ENCODE peak calls at places on chromosome 10, in eight cellular contexts. J is GM12878, F is NB4, S is GM12891, G is stomach, O is right lobe of liver, H is IMR-90, W is lower leg skin. D is an unnamed sample.

GRCh38 chr10:26790596-26790995 is 70.2 kb downstream of the ABI1 start:
- DNase-seq in J (no peak), F (no peak), G (no peak), S (no peak), H (peak), O (no peak), W (no peak), D (no peak)

GRCh38 chr10:75632750-75633462 is 201.5 kb downstream of the LRMDA start:
- DNase-seq in O (no peak), J (no peak), G (no peak), F (peak), H (no peak), W (no peak), S (no peak), D (no peak)

GRCh38 chr10:132143162-132143561 is 43.6 kb upstream of the DPYSL4 start:
- DNase-seq in S (no peak), J (no peak), O (no peak), W (no peak), F (no peak), G (no peak), H (no peak), D (no peak)

GRCh38 chr10:27695088-27695487 is 50.5 kb downstream of the MKX start:
- DNase-seq in W (no peak), G (no peak), J (no peak), F (no peak), O (no peak), S (no peak), H (no peak), D (no peak)

GRCh38 chr10:49361178-49361554 is 34.7 kb downstream of the DRGX start:
- DNase-seq in O (no peak), H (no peak), G (no peak), W (no peak), J (no peak), S (no peak), F (no peak), D (no peak)

GRCh38 chr10:131212763-131213325 is 98.7 kb downstream of the TCERG1L start:
- DNase-seq in W (no peak), F (no peak), S (no peak), G (peak), H (no peak), O (no peak), J (no peak), D (no peak)

GRCh38 chr10:29397221-29397620 is 108.4 kb downstream of the LYZL1 start:
- DNase-seq in W (no peak), H (no peak), S (no peak), O (no peak), F (no peak), J (no peak), G (no peak), D (no peak)

GRCh38 chr10:133388265-133388972 is 5.5 kb upstream of the MTG1 start:
- DNase-seq in H (no peak), J (peak), S (no peak), O (peak), G (peak), W (no peak), F (peak), D (no peak)

GRCh38 chr10:46283217-46283944 is 3.4 kb upstream of the ANTXRL start:
- DNase-seq in F (no peak), S (no peak), W (no peak), O (no peak), G (peak), J (no peak), H (no peak), D (no peak)

GRCh38 chr10:88759366-88760101 is at the start of gene LIPN:
- DNase-seq in H (no peak), F (peak), W (peak), G (no peak), J (no peak), S (no peak), O (no peak), D (peak)

GRCh38 chr10:31129261-31129660 is 97.6 kb upstream of the ZNF438 start:
- DNase-seq in W (no peak), G (no peak), H (peak), O (no peak), S (no peak), J (no peak), F (peak), D (no peak)

GRCh38 chr10:53395449-53395848 is 622.9 kb upstream of the MBL2 start:
- DNase-seq in S (no peak), J (no peak), G (no peak), H (no peak), W (no peak), F (no peak), O (no peak), D (no peak)

GRCh38 chr10:126580873-126581647 is 89.4 kb downstream of the C10orf90 start:
- DNase-seq in F (no peak), H (no peak), J (no peak), G (no peak), O (no peak), W (no peak), S (no peak), D (no peak)

GRCh38 chr10:132113206-132113605 is 47.5 kb downstream of the JAKMIP3 start:
- DNase-seq in J (no peak), G (peak), H (no peak), F (no peak), O (no peak), S (no peak), W (no peak), D (no peak)

GRCh38 chr10:79050896-79051555 is 17.7 kb upstream of the ZMIZ1 start:
- DNase-seq in F (no peak), S (no peak), J (no peak), W (no peak), G (no peak), H (no peak), O (peak), D (no peak)

GRCh38 chr10:76127984-76128589 is 696.7 kb downstream of the LRMDA start:
- DNase-seq in F (no peak), W (no peak), G (no peak), J (no peak), O (peak), H (peak), S (no peak), D (no peak)

GRCh38 chr10:97875391-97875790 is 25.7 kb downstream of the GOLGA7B start:
- DNase-seq in H (no peak), W (peak), G (no peak), J (no peak), S (no peak), F (no peak), O (no peak), D (no peak)

GRCh38 chr10:65365878-65366277 is 1560.0 kb upstream of the LRRTM3 start:
- DNase-seq in G (no peak), W (no peak), O (no peak), H (no peak), S (no peak), J (no peak), F (no peak), D (no peak)

DNA sequence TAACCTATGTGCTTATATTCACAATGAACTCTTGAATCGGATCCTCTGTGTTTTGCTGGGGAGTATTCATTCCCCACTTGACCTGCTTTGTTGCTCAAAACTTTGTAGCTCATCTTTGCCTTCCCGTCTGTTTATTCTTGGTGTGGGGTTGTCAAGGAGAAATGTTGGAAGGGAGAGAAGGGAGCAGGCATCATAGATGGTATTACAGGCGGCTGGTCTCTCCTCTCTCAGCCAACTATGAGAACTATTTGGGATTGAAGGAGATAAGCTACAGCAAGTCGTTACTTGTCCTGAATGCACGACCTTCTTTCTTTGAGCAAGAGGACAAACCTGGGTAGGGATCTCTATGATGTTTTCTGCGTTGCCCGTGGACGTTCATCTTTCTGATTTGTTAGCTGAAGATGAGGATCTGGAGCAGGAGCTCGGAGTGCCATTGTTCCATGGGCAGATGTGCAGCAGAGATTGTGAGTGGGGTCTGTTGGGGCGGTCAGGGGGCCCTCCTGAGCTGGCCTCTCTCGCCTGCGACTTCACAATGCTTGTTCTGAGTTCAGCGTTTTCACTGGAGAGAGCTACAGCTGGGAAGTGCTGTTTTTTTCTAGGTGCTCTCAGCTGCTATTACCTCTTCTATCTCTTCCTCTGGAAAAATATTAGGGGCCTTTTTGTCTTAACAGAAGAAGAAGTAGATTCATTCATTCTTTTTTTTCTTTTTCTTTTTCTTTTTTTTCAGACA is 126.9 kb upstream of the KLF6 start:
- DNase-seq in S (no peak), O (no peak), H (peak), F (no peak), G (no peak), W (no peak), J (no peak), D (no peak)
- TF ChIP-seq POLR2A in S (no peak), O (no peak), H (no peak), F (no peak), G (no peak), W (no peak), J (no peak), D (no peak)

GRCh38 chr10:20105931-20106330 is 289.7 kb downstream of the PLXDC2 start:
- DNase-seq in O (no peak), W (no peak), H (peak), S (no peak), J (no peak), F (no peak), G (no peak), D (no peak)

GRCh38 chr10:20114179-20114578 is 297.9 kb downstream of the PLXDC2 start:
- DNase-seq in F (no peak), W (no peak), S (no peak), O (no peak), H (no peak), G (no peak), J (no peak), D (no peak)

GRCh38 chr10:20115929-20116328 is 299.7 kb downstream of the PLXDC2 start:
- DNase-seq in S (no peak), F (no peak), O (no peak), J (no peak), H (no peak), G (no peak), W (no peak), D (no peak)

GRCh38 chr10:20105236-20105635 is 289.0 kb downstream of the PLXDC2 start:
- DNase-seq in W (no peak), F (no peak), O (no peak), H (peak), S (no peak), J (no peak), G (no peak), D (no peak)

GRCh38 chr10:20110435-20111119 is 294.3 kb downstream of the PLXDC2 start:
- DNase-seq in J (no peak), G (no peak), W (no peak), F (no peak), O (no peak), S (no peak), H (no peak), D (no peak)
- TF ChIP-seq POLR2A in J (no peak), G (no peak), W (no peak), F (no peak), O (no peak), S (no peak), H (no peak), D (no peak)

GRCh38 chr10:91540714-91541113 is 92.2 kb downstream of the PPP1R3C start:
- DNase-seq in W (no peak), F (no peak), O (no peak), H (no peak), S (no peak), G (no peak), J (no peak), D (no peak)

GRCh38 chr10:91537614-91538383 is 95.1 kb downstream of the PPP1R3C start:
- DNase-seq in F (no peak), J (no peak), W (no peak), S (no peak), G (no peak), H (no peak), O (no peak), D (no peak)

GRCh38 chr10:91539930-91540329 is 92.9 kb downstream of the PPP1R3C start:
- DNase-seq in O (no peak), F (no peak), J (no peak), S (no peak), H (no peak), W (no peak), G (no peak), D (no peak)

GRCh38 chr10:91545817-91546216 is 87.1 kb downstream of the PPP1R3C start:
- DNase-seq in O (no peak), W (no peak), F (no peak), H (no peak), J (no peak), G (no peak), S (no peak), D (no peak)

DNA sequence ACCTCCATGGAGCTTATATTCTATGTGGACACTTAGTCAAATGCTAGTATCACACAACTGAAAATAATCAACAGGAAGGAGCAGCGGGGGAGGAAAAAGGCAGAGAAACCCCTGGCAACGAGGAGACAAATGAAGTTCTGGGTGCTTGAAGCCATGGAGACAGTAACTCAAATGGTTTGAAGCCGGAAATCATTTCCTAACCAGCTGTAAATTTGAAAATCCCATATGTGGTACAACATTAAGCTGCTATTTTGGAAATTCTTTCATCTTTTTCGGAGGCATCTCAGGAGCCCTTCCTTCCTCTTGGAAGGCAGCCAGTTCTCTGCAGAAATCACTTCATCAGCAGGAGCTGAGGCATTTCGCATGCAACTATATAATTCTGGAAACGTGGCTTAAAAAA is 91.4 kb downstream of the PPP1R3C start:
- DNase-seq in G (no peak), J (no peak), S (no peak), F (no peak), O (no peak), H (no peak), W (no peak), D (no peak)
- TF ChIP-seq POLR2A in G (no peak), J (no peak), S (no peak), F (no peak), O (no peak), H (no peak), W (no peak), D (no peak)

GRCh38 chr10:5478694-5479305 is 20.6 kb downstream of the CALML5 start:
- DNase-seq in O (no peak), W (no peak), G (no peak), J (no peak), H (no peak), F (no peak), S (no peak), D (no peak)

GRCh38 chr10:5477948-5478693 is 21.2 kb downstream of the CALML5 start:
- DNase-seq in J (no peak), H (no peak), F (no peak), O (no peak), G (no peak), W (no peak), S (no peak), D (no peak)

GRCh38 chr10:5481121-5481520 is 18.2 kb downstream of the CALML5 start:
- DNase-seq in H (no peak), G (no peak), J (no peak), W (no peak), O (no peak), S (no peak), F (no peak), D (no peak)

GRCh38 chr10:5480162-5480931 is 19.0 kb downstream of the CALML5 start:
- DNase-seq in S (no peak), W (no peak), J (no peak), G (no peak), F (no peak), H (no peak), O (no peak), D (no peak)

DNA sequence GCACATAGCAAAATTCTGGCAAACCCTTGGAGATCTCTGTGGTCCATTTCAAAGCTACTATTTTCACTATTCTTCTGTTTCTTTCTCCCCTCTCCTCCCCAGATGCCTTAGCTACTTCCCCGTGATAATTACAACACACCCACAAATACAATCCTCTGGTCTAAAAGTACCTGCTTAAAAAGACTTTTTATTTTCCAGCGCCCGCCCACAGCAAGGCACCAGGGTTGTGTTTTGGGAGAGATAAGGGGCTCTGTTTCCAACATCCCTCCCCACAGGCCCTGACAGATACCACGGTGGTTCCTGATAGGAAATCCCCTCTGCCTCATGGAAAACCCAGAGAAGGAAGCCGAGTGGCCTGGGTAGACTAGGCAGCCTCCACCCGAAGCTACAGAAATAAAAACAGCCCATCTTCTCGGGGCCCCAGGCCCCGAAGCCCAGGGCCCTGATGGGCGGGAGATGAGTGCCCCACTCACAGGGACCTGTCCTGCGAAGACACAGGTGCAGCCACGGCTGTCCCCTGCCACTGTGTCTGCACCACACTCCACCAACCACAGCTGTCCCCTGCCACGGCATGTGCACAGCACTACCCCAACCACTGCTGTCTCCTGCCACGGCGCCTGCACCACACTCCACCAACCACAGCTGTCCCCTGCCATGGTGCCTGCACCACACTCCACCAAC is 19.7 kb downstream of the CALML5 start:
- DNase-seq in H (no peak), J (no peak), S (no peak), O (no peak), W (no peak), F (no peak), G (no peak), D (no peak)
- TF ChIP-seq POLR2A in H (no peak), J (no peak), S (no peak), O (no peak), W (no peak), F (no peak), G (no peak), D (no peak)

DNA sequence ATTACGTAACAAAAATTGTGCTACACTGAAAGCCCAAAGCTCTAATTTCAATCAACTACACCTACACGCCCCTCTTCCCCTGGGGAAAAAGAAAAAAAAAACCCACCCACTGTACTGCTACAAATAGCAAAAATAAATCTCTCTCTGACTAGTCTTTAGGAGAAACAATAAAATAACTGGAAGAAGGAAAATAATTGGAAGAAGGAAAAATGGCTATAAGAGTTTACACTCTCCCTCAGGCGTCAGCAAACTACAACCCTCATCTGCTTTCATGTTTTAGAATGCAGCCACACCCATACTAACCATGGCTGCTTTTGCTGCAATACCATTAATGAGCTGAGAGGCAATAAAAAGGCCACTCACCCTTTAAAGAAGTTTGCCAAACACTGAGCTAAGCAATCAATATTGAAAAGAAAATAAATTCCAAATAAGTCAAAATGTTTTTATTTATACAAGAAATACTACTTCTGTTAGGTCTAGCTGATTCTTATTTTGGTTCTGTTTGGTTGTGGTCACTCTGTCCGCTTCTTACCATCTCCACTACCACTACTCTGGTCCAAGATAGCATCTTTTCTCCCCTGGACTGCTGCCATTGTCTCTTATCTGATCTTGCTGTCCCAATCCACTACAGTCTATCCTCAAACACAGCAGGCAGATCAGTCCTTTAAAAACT is 3.8 kb downstream of the MINDY3 start:
- DNase-seq in G (no peak), J (no peak), S (no peak), F (no peak), W (no peak), O (no peak), H (no peak), D (no peak)
- TF ChIP-seq POLR2A in G (no peak), J (no peak), S (no peak), F (no peak), W (no peak), O (no peak), H (no peak), D (no peak)

GRCh38 chr10:104259456-104259855 is 4.8 kb downstream of the GSTO1 start:
- DNase-seq in F (no peak), O (no peak), H (no peak), W (no peak), S (no peak), J (no peak), G (no peak), D (no peak)
- TF ChIP-seq POLR2A in F (no peak), O (no peak), H (peak), W (no peak), S (no peak), J (no peak), G (no peak), D (no peak)

GRCh38 chr10:70832852-70833542 is 17.2 kb downstream of the SGPL1 start:
- DNase-seq in J (no peak), W (no peak), S (no peak), O (no peak), G (no peak), F (peak), H (peak), D (no peak)
- TF ChIP-seq POLR2A in J (no peak), W (no peak), S (no peak), O (no peak), G (no peak), F (no peak), H (no peak), D (no peak)

D was measured in tibial nerve.